ENCODE peak calls at places on chromosomes 2 and 18, in four cellular contexts. M is KBM-7; P is fibroblast of the aortic adventitia; X is activated T-cell treated with anti-CD3 and anti-CD28 coated beads, Interleukin-2, amount 50 U/mL, for 24 hours. G is an unnamed sample.

GRCh38 chr2:59312967-59313943 is 1072.1 kb upstream of the FANCL start:
- DNase-seq in P (no peak), X (no peak), M (no peak), G (no peak)

GRCh38 chr2:241031436-241032165 is 33.2 kb downstream of the SNED1 start:
- DNase-seq in P (no peak), M (no peak), X (no peak), G (no peak)

GRCh38 chr2:110863726-110864125 is 131.4 kb downstream of the ACOXL start:
- DNase-seq in M (no peak), X (no peak), P (no peak), G (no peak)

GRCh38 chr2:190979906-190980629 is 33.9 kb downstream of the STAT1 start:
- DNase-seq in X (no peak), M (peak), P (no peak), G (peak)

GRCh38 chr18:10839401-10839800 is 310.0 kb downstream of the PIEZO2 start:
- DNase-seq in P (no peak), X (no peak), M (no peak), G (no peak)

GRCh38 chr18:21820035-21820810 is 79.6 kb downstream of the MIB1 start:
- DNase-seq in P (peak), X (no peak), M (peak), G (peak)

GRCh38 chr2:76491503-76491902 is 780.8 kb upstream of the GCFC2 start:
- DNase-seq in X (no peak), P (no peak), M (peak), G (no peak)

GRCh38 chr18:56233595-56233994 is 404.8 kb downstream of the TXNL1 start:
- DNase-seq in X (no peak), P (peak), M (no peak), G (peak)

GRCh38 chr2:71882949-71883472 is 264.7 kb downstream of the CYP26B1 start:
- DNase-seq in P (peak), X (no peak), M (peak), G (peak)

GRCh38 chr2:24659862-24660261 is 133.3 kb downstream of the PTRHD1 start:
- DNase-seq in X (no peak), P (no peak), M (no peak), G (no peak)

GRCh38 chr2:83915381-83915780 is 543.7 kb downstream of the SUCLG1 start:
- DNase-seq in X (no peak), M (no peak), P (no peak), G (no peak)

GRCh38 chr2:143125647-143126046 is 3.6 kb upstream of the ARHGAP15 start:
- DNase-seq in X (no peak), M (no peak), P (no peak), G (no peak)

GRCh38 chr2:86638712-86639111 is 15.0 kb upstream of the RNF103 start:
- DNase-seq in X (no peak), M (no peak), P (no peak), G (no peak)

GRCh38 chr2:232988444-232988843 is 24.6 kb downstream of the NGEF start:
- DNase-seq in M (no peak), P (peak), X (no peak), G (peak)

GRCh38 chr18:64851796-64852195 is 702.9 kb upstream of the LINC00305 start:
- DNase-seq in M (no peak), X (no peak), P (no peak), G (no peak)

GRCh38 chr18:49456794-49457193 is 3.7 kb downstream of the DYM start:
- DNase-seq in M (no peak), P (peak), X (no peak), G (peak)

GRCh38 chr2:58027029-58027428 is 19.6 kb upstream of the VRK2 start:
- DNase-seq in X (no peak), M (no peak), P (no peak), G (no peak)

GRCh38 chr18:79476918-79477685 is 81.4 kb downstream of the NFATC1 start:
- DNase-seq in X (no peak), P (no peak), M (no peak), G (no peak)

GRCh38 chr2:73403237-73403636 is 17.6 kb downstream of the ALMS1 start:
- DNase-seq in X (no peak), P (no peak), M (no peak), G (no peak)

GRCh38 chr2:101617188-101617587 is 80.3 kb upstream of the MAP4K4 start:
- DNase-seq in X (no peak), M (no peak), P (peak), G (peak)

GRCh38 chr18:75405341-75405740 is 22.2 kb downstream of the SMIM21 start:
- DNase-seq in X (no peak), M (no peak), P (peak), G (peak)

GRCh38 chr2:137928547-137929503 is 35.4 kb upstream of the HNMT start:
- DNase-seq in M (no peak), X (no peak), P (peak), G (peak)

GRCh38 chr2:36780231-36780808 is 83.8 kb downstream of the VIT start:
- DNase-seq in P (peak), X (no peak), M (peak), G (peak)

GRCh38 chr2:60873381-60873780 is 8.0 kb upstream of the REL start:
- DNase-seq in X (no peak), P (no peak), M (no peak), G (no peak)

GRCh38 chr2:100880730-100881129 is 60.8 kb downstream of the NPAS2 start:
- DNase-seq in M (no peak), P (no peak), X (no peak), G (no peak)

GRCh38 chr2:106581755-106582430 is 94.7 kb downstream of the CD8B2 start:
- DNase-seq in X (peak), P (peak), M (no peak), G (peak)

GRCh38 chr2:190853659-190854386 is 26.8 kb upstream of the GLS start:
- DNase-seq in X (no peak), P (peak), M (no peak), G (no peak)